ENCODE peak calls at places on chromosomes 13 and 19, in seven cellular contexts. Q is fibroblast of gingiva, O is foreskin keratinocyte, A is osteoblast, W is lower leg skin, J is amniotic stem cell, V is non-pigmented ciliary epithelial cell. Z is an unnamed sample.

GRCh38 chr13:111789420-111789819 is 277.5 kb upstream of the SOX1 start:
- DNase-seq in A (no peak), O (no peak), Q (no peak), V (no peak), J (no peak), W (no peak), Z (no peak)

GRCh38 chr13:40206241-40207109 is 460.0 kb downstream of the FOXO1 start:
- DNase-seq in W (peak; percentile 50), Q (peak; percentile 5), O (peak; percentile 100), A (peak; percentile 89), V (no peak), J (no peak), Z (peak; percentile 98)

GRCh38 chr13:107203146-107203847 is 635.4 kb upstream of the ARGLU1 start:
- DNase-seq in Q (no peak), A (no peak), V (no peak), J (no peak), O (no peak), W (no peak), Z (no peak)

GRCh38 chr19:39848392-39848791 is 2.2 kb upstream of the FBL start:
- DNase-seq in J (no peak), O (no peak), V (no peak), W (no peak), A (peak; percentile 62), Q (no peak), Z (no peak)

GRCh38 chr19:38265213-38265861 is 964 bp downstream of the SPINT2 start:
- DNase-seq in W (no peak), J (no peak), A (peak; percentile 46), O (peak; percentile 66), Q (no peak), V (no peak), Z (peak; percentile 58)

GRCh38 chr19:1259206-1259872 is 9.8 kb upstream of the CIRBP start:
- DNase-seq in W (no peak), Q (peak; percentile 80), A (no peak), O (no peak), V (no peak), J (no peak), Z (no peak)

GRCh38 chr19:41327076-41327475 is 17.1 kb downstream of the CCDC97 start:
- DNase-seq in W (no peak), V (no peak), O (no peak), A (no peak), J (no peak), Q (no peak), Z (no peak)

GRCh38 chr19:58182577-58182988 is 278 bp upstream of the ZNF274 start:
- DNase-seq in W (peak; percentile 89), J (peak; percentile 66), V (no peak), O (no peak), Q (no peak), A (no peak), Z (peak; percentile 7)

GRCh38 chr13:110371550-110372465 is 64.7 kb downstream of the COL4A2 start:
- DNase-seq in J (no peak), V (no peak), A (no peak), W (no peak), Q (no peak), O (no peak), Z (peak; percentile 52)

GRCh38 chr13:79307433-79307861 is 98.6 kb downstream of the RBM26 start:
- DNase-seq in O (peak; percentile 13), Q (no peak), A (no peak), J (no peak), W (no peak), V (no peak), Z (no peak)

GRCh38 chr13:96652506-96652905 is 341.8 kb downstream of the OXGR1 start:
- DNase-seq in J (no peak), V (no peak), O (peak; percentile 23), A (no peak), W (no peak), Q (peak; percentile 15), Z (no peak)

GRCh38 chr13:33351324-33351723 is 65.8 kb upstream of the STARD13 start:
- DNase-seq in O (peak; percentile 28), Q (peak; percentile 64), A (peak; percentile 90), J (no peak), V (peak; percentile 17), W (no peak), Z (no peak)

GRCh38 chr13:113140677-113141590 is 17.5 kb upstream of the PROZ start:
- DNase-seq in O (no peak), Q (no peak), J (no peak), A (peak; percentile 48), W (no peak), V (no peak), Z (no peak)

GRCh38 chr13:60701919-60702318 is 304.9 kb downstream of the TDRD3 start:
- DNase-seq in V (no peak), A (peak; percentile 3), O (no peak), Q (no peak), W (no peak), J (no peak), Z (no peak)